ENCODE peak calls at places on chromosomes 13 and 19, in six cellular contexts. One of them, this sample, is unnamed.

GRCh38 chr13:32639502-32640105 is 53.4 kb downstream of the PDS5B start:
- DNase-seq in tibial artery: peak
- DNase-seq in lung: no peak
- DNase-seq in tibial nerve: peak
- DNase-seq in GM23338: peak
- DNase-seq in HCT116: peak
- DNase-seq in this sample: peak

GRCh38 chr19:10283786-10284540 is 2.8 kb upstream of the ICAM4 start:
- DNase-seq in tibial nerve: no peak
- DNase-seq in tibial artery: no peak
- DNase-seq in lung: no peak
- DNase-seq in HCT116: no peak
- DNase-seq in GM23338: no peak
- DNase-seq in this sample: no peak

GRCh38 chr13:107192289-107192688 is 624.4 kb upstream of the ARGLU1 start:
- DNase-seq in HCT116: no peak
- DNase-seq in tibial artery: no peak
- DNase-seq in tibial nerve: no peak
- DNase-seq in GM23338: peak
- DNase-seq in lung: peak
- DNase-seq in this sample: no peak

GRCh38 chr13:60112771-60113170 is 51.0 kb downstream of the DIAPH3 start:
- DNase-seq in tibial artery: no peak
- DNase-seq in HCT116: no peak
- DNase-seq in lung: no peak
- DNase-seq in tibial nerve: no peak
- DNase-seq in GM23338: no peak
- DNase-seq in this sample: peak

GRCh38 chr19:6058411-6059201 is 51.7 kb downstream of the RFX2 start:
- DNase-seq in GM23338: no peak
- DNase-seq in lung: no peak
- DNase-seq in tibial nerve: no peak
- DNase-seq in tibial artery: peak
- DNase-seq in HCT116: no peak
- DNase-seq in this sample: no peak

GRCh38 chr13:98143601-98144500 is 957 bp downstream of the FARP1 start:
- DNase-seq in tibial nerve: peak
- DNase-seq in HCT116: no peak
- DNase-seq in tibial artery: peak
- DNase-seq in lung: no peak
- DNase-seq in GM23338: peak
- DNase-seq in this sample: peak

GRCh38 chr13:97250560-97250959 is 28.4 kb downstream of the MBNL2 start:
- DNase-seq in HCT116: no peak
- DNase-seq in tibial artery: no peak
- DNase-seq in lung: no peak
- DNase-seq in tibial nerve: no peak
- DNase-seq in GM23338: no peak
- DNase-seq in this sample: no peak

GRCh38 chr19:20565321-20566018 is at the start of gene ZNF737:
- DNase-seq in GM23338: peak
- DNase-seq in tibial artery: peak
- DNase-seq in lung: peak
- DNase-seq in tibial nerve: peak
- DNase-seq in HCT116: no peak
- DNase-seq in this sample: peak

GRCh38 chr19:41616785-41617621 is 9.9 kb downstream of the CEACAM4 start:
- DNase-seq in tibial artery: no peak
- DNase-seq in GM23338: peak
- DNase-seq in lung: peak
- DNase-seq in HCT116: no peak
- DNase-seq in tibial nerve: no peak
- DNase-seq in this sample: peak

GRCh38 chr19:46913852-46914430 is 53.1 kb downstream of the ARHGAP35 start:
- DNase-seq in tibial artery: no peak
- DNase-seq in HCT116: no peak
- DNase-seq in GM23338: no peak
- DNase-seq in tibial nerve: no peak
- DNase-seq in lung: no peak
- DNase-seq in this sample: no peak

GRCh38 chr19:5751709-5752108 is 31.3 kb downstream of the CATSPERD start:
- DNase-seq in tibial nerve: no peak
- DNase-seq in GM23338: no peak
- DNase-seq in lung: no peak
- DNase-seq in tibial artery: no peak
- DNase-seq in HCT116: no peak
- DNase-seq in this sample: no peak

GRCh38 chr19:49295208-49295880 is 29.6 kb downstream of the SLC6A16 start:
- DNase-seq in HCT116: no peak
- DNase-seq in tibial nerve: no peak
- DNase-seq in tibial artery: no peak
- DNase-seq in lung: no peak
- DNase-seq in GM23338: no peak
- DNase-seq in this sample: no peak

GRCh38 chr13:27304099-27304498 is 33.5 kb downstream of the RASL11A start:
- DNase-seq in HCT116: no peak
- DNase-seq in GM23338: no peak
- DNase-seq in tibial nerve: no peak
- DNase-seq in tibial artery: no peak
- DNase-seq in lung: no peak
- DNase-seq in this sample: no peak

GRCh38 chr19:52963229-52963760 is 614 bp upstream of the ZNF816 start:
- DNase-seq in GM23338: peak
- DNase-seq in HCT116: no peak
- DNase-seq in lung: no peak
- DNase-seq in tibial artery: peak
- DNase-seq in tibial nerve: no peak
- DNase-seq in this sample: no peak

GRCh38 chr13:101026328-101026727 is 351.7 kb upstream of the TMTC4 start:
- DNase-seq in lung: no peak
- DNase-seq in GM23338: no peak
- DNase-seq in tibial nerve: no peak
- DNase-seq in tibial artery: no peak
- DNase-seq in HCT116: no peak
- DNase-seq in this sample: no peak

GRCh38 chr13:66794340-66795031 is 435.6 kb downstream of the PCDH9 start:
- DNase-seq in HCT116: no peak
- DNase-seq in lung: no peak
- DNase-seq in tibial artery: no peak
- DNase-seq in tibial nerve: no peak
- DNase-seq in GM23338: no peak
- DNase-seq in this sample: no peak

GRCh38 chr19:48695743-48696352 is at the start of gene FUT2:
- DNase-seq in HCT116: no peak
- DNase-seq in GM23338: peak
- DNase-seq in tibial nerve: no peak
- DNase-seq in lung: no peak
- DNase-seq in tibial artery: no peak
- DNase-seq in this sample: no peak

GRCh38 chr13:49810825-49811526 is 18.5 kb upstream of the KPNA3 start:
- DNase-seq in GM23338: no peak
- DNase-seq in tibial nerve: no peak
- DNase-seq in tibial artery: no peak
- DNase-seq in HCT116: no peak
- DNase-seq in lung: no peak
- DNase-seq in this sample: peak

GRCh38 chr13:98172570-98173405 is 4.3 kb downstream of the RNF113B start:
- DNase-seq in GM23338: no peak
- DNase-seq in tibial artery: no peak
- DNase-seq in tibial nerve: no peak
- DNase-seq in lung: no peak
- DNase-seq in HCT116: no peak
- DNase-seq in this sample: no peak

GRCh38 chr13:74068471-74068870 is 65.7 kb downstream of the KLF12 start:
- DNase-seq in GM23338: no peak
- DNase-seq in lung: no peak
- DNase-seq in tibial artery: no peak
- DNase-seq in tibial nerve: no peak
- DNase-seq in HCT116: no peak
- DNase-seq in this sample: no peak

GRCh38 chr19:53432088-53432661 is 391 bp downstream of the ZNF761 start:
- DNase-seq in tibial artery: no peak
- DNase-seq in lung: peak
- DNase-seq in GM23338: peak
- DNase-seq in HCT116: no peak
- DNase-seq in tibial nerve: no peak
- DNase-seq in this sample: peak

GRCh38 chr19:7191946-7192691 is 102.1 kb downstream of the INSR start:
- DNase-seq in GM23338: no peak
- DNase-seq in lung: no peak
- DNase-seq in tibial nerve: no peak
- DNase-seq in HCT116: no peak
- DNase-seq in tibial artery: no peak
- DNase-seq in this sample: peak

GRCh38 chr13:30743319-30744055 is 8.1 kb downstream of the ALOX5AP start:
- DNase-seq in GM23338: no peak
- DNase-seq in tibial artery: peak
- DNase-seq in HCT116: peak
- DNase-seq in lung: peak
- DNase-seq in tibial nerve: no peak
- DNase-seq in this sample: peak

GRCh38 chr13:36453518-36453917 is 21.2 kb downstream of the CCNA1 start:
- DNase-seq in GM23338: peak
- DNase-seq in tibial nerve: no peak
- DNase-seq in HCT116: no peak
- DNase-seq in lung: no peak
- DNase-seq in tibial artery: no peak
- DNase-seq in this sample: no peak

GRCh38 chr19:31277516-31277915 is 71.7 kb downstream of the TSHZ3 start:
- DNase-seq in GM23338: no peak
- DNase-seq in tibial nerve: no peak
- DNase-seq in tibial artery: peak
- DNase-seq in lung: no peak
- DNase-seq in HCT116: no peak
- DNase-seq in this sample: no peak
- H3K4me3 ChIP-seq in GM23338: no peak
- H3K4me3 ChIP-seq in tibial nerve: no peak
- H3K4me3 ChIP-seq in tibial artery: no peak
- H3K4me3 ChIP-seq in lung: no peak
- H3K4me3 ChIP-seq in HCT116: no peak
- H3K4me3 ChIP-seq in this sample: no peak

GRCh38 chr13:80033286-80033685 is 307.6 kb downstream of the SPRY2 start:
- DNase-seq in GM23338: no peak
- DNase-seq in tibial artery: no peak
- DNase-seq in lung: no peak
- DNase-seq in tibial nerve: no peak
- DNase-seq in HCT116: no peak
- DNase-seq in this sample: no peak

GRCh38 chr13:80035096-80035495 is 305.8 kb downstream of the SPRY2 start:
- DNase-seq in tibial artery: no peak
- DNase-seq in tibial nerve: no peak
- DNase-seq in GM23338: no peak
- DNase-seq in HCT116: no peak
- DNase-seq in lung: no peak
- DNase-seq in this sample: no peak

GRCh38 chr13:80029170-80029569 is 311.8 kb downstream of the SPRY2 start:
- DNase-seq in lung: no peak
- DNase-seq in GM23338: no peak
- DNase-seq in HCT116: no peak
- DNase-seq in tibial nerve: no peak
- DNase-seq in tibial artery: no peak
- DNase-seq in this sample: no peak

GRCh38 chr13:80030491-80030890 is 310.4 kb downstream of the SPRY2 start:
- DNase-seq in tibial artery: no peak
- DNase-seq in tibial nerve: no peak
- DNase-seq in GM23338: peak
- DNase-seq in lung: peak
- DNase-seq in HCT116: peak
- DNase-seq in this sample: peak
- TF ChIP-seq CTCF in tibial artery: peak
- TF ChIP-seq CTCF in tibial nerve: no peak
- TF ChIP-seq CTCF in GM23338: peak
- TF ChIP-seq CTCF in lung: no peak
- TF ChIP-seq CTCF in HCT116: peak
- TF ChIP-seq CTCF in this sample: no peak

GRCh38 chr19:29761575-29762225 is 46.6 kb upstream of the C19orf12 start:
- DNase-seq in tibial artery: no peak
- DNase-seq in tibial nerve: no peak
- DNase-seq in GM23338: no peak
- DNase-seq in lung: no peak
- DNase-seq in HCT116: no peak
- DNase-seq in this sample: no peak
- H3K4me3 ChIP-seq in tibial artery: no peak
- H3K4me3 ChIP-seq in tibial nerve: no peak
- H3K4me3 ChIP-seq in GM23338: no peak
- H3K4me3 ChIP-seq in lung: no peak
- H3K4me3 ChIP-seq in HCT116: no peak
- H3K4me3 ChIP-seq in this sample: no peak

GRCh38 chr19:35615036-35615435 is 2.5 kb downstream of the HAUS5 start:
- DNase-seq in HCT116: no peak
- DNase-seq in tibial artery: no peak
- DNase-seq in lung: no peak
- DNase-seq in tibial nerve: no peak
- DNase-seq in GM23338: no peak
- DNase-seq in this sample: no peak

GRCh38 chr19:35613574-35613973 is 1.0 kb downstream of the HAUS5 start:
- DNase-seq in tibial nerve: no peak
- DNase-seq in tibial artery: no peak
- DNase-seq in HCT116: no peak
- DNase-seq in lung: no peak
- DNase-seq in GM23338: no peak
- DNase-seq in this sample: no peak

GRCh38 chr19:35612224-35612558 is 344 bp upstream of the HAUS5 start:
- DNase-seq in tibial artery: no peak
- DNase-seq in lung: no peak
- DNase-seq in GM23338: no peak
- DNase-seq in tibial nerve: no peak
- DNase-seq in HCT116: no peak
- DNase-seq in this sample: no peak

GRCh38 chr19:35609881-35610353 is 2.6 kb upstream of the HAUS5 start:
- DNase-seq in tibial artery: no peak
- DNase-seq in HCT116: no peak
- DNase-seq in tibial nerve: no peak
- DNase-seq in GM23338: no peak
- DNase-seq in lung: no peak
- DNase-seq in this sample: no peak

DNA sequence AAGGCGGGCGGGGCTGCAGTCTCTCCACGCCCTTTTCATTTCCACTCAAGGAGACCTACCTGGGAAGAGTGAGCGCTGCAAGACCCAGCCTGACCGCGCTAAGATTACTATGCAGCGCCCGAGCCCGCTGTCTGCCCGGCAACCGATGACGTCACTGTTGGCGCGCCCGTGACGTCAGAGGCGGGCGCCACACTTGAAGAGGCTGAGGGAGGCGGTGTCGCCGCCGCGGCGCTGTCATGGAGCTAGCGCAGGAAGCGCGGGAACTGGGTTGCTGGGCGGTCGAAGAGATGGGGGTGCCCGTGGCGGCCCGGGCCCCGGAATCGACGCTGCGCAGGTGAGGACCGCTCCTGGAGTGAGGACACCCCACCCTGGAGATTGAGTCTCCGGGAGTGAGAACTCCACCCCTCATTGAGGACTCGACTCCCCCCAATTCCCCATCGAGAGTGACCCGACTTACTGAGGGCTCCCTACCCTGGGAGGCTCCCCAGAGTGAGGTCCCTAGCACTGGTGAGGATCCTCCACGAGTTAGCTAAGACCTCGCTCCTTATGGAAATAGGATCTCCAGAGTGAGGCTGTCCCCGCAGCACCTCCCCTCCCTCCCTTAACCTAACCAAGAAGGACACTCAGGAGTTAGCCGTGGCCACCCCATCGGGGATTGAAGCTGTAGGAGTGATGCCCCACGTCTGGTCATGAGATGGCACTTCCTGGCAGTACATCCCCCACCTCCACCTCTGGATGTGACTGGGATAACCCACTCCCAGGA is at the start of gene HAUS5:
- DNase-seq in tibial nerve: peak
- DNase-seq in lung: peak
- DNase-seq in HCT116: peak
- DNase-seq in GM23338: peak
- DNase-seq in tibial artery: peak
- DNase-seq in this sample: peak
- TF ChIP-seq CTCF in tibial nerve: no peak
- TF ChIP-seq CTCF in lung: no peak
- TF ChIP-seq CTCF in HCT116: no peak
- TF ChIP-seq CTCF in GM23338: no peak
- TF ChIP-seq CTCF in tibial artery: peak
- TF ChIP-seq CTCF in this sample: no peak

This sample was measured in foreskin fibroblast.